ENCODE peak calls at places on chromosomes 6 and 20, in six cellular contexts. S is IMR-90, C is H1, N is mesendoderm, O is mesenchymal stem cell, B is neuronal stem cell. E is an unnamed sample.

GRCh38 chr20:54161008-54161820 is 12.6 kb downstream of the CYP24A1 start:
- DNase-seq in S (no peak), C (no peak), N (no peak), O (no peak), B (no peak), E (no peak)

GRCh38 chr20:9051508-9051907 is 17.4 kb upstream of the PLCB4 start:
- DNase-seq in S (peak; percentile 99), C (no peak), N (peak; percentile 84), O (peak; percentile 98), B (no peak), E (peak; percentile 54)

GRCh38 chr20:59033616-59034165 is 1.6 kb upstream of the ATP5F1E start:
- DNase-seq in S (no peak), C (no peak), N (no peak), O (no peak), B (no peak), E (no peak)

GRCh38 chr6:16575655-16576054 is 185.6 kb downstream of the ATXN1 start:
- DNase-seq in S (no peak), C (no peak), N (no peak), O (no peak), B (no peak), E (no peak)

GRCh38 chr6:167087857-167088256 is 35.0 kb upstream of the CCR6 start:
- DNase-seq in S (no peak), C (no peak), N (no peak), O (no peak), B (no peak), E (no peak)

GRCh38 chr6:12637960-12638641 is 78.5 kb upstream of the PHACTR1 start:
- DNase-seq in S (peak; percentile 31), C (peak; percentile 81), N (peak; percentile 95), O (peak; percentile 74), B (peak; percentile 56), E (peak; percentile 96)

GRCh38 chr20:21102252-21102609 is 3.9 kb downstream of the LINC00237 start:
- DNase-seq in S (no peak), C (peak; percentile 76), N (peak; percentile 74), O (no peak), B (no peak), E (no peak)

GRCh38 chr20:24965065-24965919 is 16.2 kb downstream of the CST7 start:
- DNase-seq in S (no peak), C (peak; percentile 26), N (no peak), O (no peak), B (no peak), E (no peak)

GRCh38 chr6:49906511-49906910 is 40.2 kb upstream of the CRISP1 start:
- DNase-seq in S (no peak), C (no peak), N (no peak), O (peak; percentile 1), B (no peak), E (peak; percentile 34)

GRCh38 chr6:39476151-39476550 is 153.6 kb upstream of the KCNK16 start:
- DNase-seq in S (no peak), C (no peak), N (no peak), O (peak; percentile 47), B (no peak), E (no peak)

GRCh38 chr6:26445934-26446667 is 5.8 kb downstream of the BTN3A3 start:
- DNase-seq in S (no peak), C (no peak), N (no peak), O (no peak), B (no peak), E (no peak)

GRCh38 chr20:37243937-37244571 is 17.6 kb downstream of the GHRH start:
- DNase-seq in S (no peak), C (no peak), N (no peak), O (no peak), B (no peak), E (no peak)

GRCh38 chr20:62215020-62215990 is 4.8 kb downstream of the HRH3 start:
- DNase-seq in S (no peak), C (no peak), N (no peak), O (no peak), B (no peak), E (no peak)

GRCh38 chr20:1832634-1833033 is 62.6 kb upstream of the SIRPA start:
- DNase-seq in S (no peak), C (no peak), N (peak; percentile 82), O (no peak), B (no peak), E (no peak)

GRCh38 chr6:5817869-5818268 is 188.9 kb downstream of the NRN1 start:
- DNase-seq in S (no peak), C (no peak), N (no peak), O (no peak), B (no peak), E (no peak)

GRCh38 chr6:90467546-90467945 is 119.3 kb downstream of the MAP3K7 start:
- DNase-seq in S (no peak), C (no peak), N (no peak), O (no peak), B (no peak), E (no peak)

GRCh38 chr6:90468859-90469258 is 118.0 kb downstream of the MAP3K7 start:
- DNase-seq in S (no peak), C (no peak), N (no peak), O (no peak), B (no peak), E (no peak)

GRCh38 chr6:90471297-90471696 is 115.6 kb downstream of the MAP3K7 start:
- DNase-seq in S (no peak), C (no peak), N (no peak), O (no peak), B (no peak), E (no peak)

GRCh38 chr6:90468080-90468479 is 118.8 kb downstream of the MAP3K7 start:
- DNase-seq in S (peak; percentile 60), C (no peak), N (peak; percentile 27), O (peak; percentile 19), B (no peak), E (no peak)

GRCh38 chr6:90469906-90470305 is 117.0 kb downstream of the MAP3K7 start:
- DNase-seq in S (no peak), C (no peak), N (no peak), O (no peak), B (no peak), E (no peak)
- H4K8ac ChIP-seq in S (no peak overlapping the region), C (no peak overlapping the region), N (no peak overlapping the region), O (no peak overlapping the region), B (no peak overlapping the region), E (no peak overlapping the region)

DNA sequence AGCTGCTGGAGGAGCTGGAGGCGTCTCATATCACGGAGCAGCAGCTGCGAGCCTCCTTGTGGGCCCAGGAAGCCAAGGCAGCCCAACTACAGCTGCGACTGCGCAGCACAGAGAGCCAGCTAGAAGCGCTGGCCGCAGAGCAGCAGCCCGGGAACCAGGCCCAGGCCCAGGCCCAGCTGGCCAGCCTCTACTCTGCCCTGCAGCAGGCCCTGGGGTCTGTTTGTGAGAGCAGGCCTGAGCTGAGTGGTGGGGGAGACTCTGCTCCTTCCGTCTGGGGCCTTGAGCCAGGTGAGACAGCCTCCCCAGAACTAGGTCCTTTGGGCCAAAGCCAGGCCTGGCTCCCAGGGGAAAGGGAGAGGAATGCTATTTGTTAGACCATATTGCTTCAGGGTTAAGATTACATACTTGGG is 31.7 kb downstream of the C20orf173 start:
- DNase-seq in S (no peak), C (no peak), N (no peak), O (no peak), B (no peak), E (no peak)
- H3K36me3 ChIP-seq in S (peaks cover 80% of the 10 kb centered on the region), C (peaks cover 34% of the 10 kb centered on the region), N (peaks cover 10% of the 10 kb centered on the region), O (peaks cover 96% of the 10 kb centered on the region), B (peaks cover 98% of the 10 kb centered on the region), E (peaks cover 66% of the 10 kb centered on the region)

DNA sequence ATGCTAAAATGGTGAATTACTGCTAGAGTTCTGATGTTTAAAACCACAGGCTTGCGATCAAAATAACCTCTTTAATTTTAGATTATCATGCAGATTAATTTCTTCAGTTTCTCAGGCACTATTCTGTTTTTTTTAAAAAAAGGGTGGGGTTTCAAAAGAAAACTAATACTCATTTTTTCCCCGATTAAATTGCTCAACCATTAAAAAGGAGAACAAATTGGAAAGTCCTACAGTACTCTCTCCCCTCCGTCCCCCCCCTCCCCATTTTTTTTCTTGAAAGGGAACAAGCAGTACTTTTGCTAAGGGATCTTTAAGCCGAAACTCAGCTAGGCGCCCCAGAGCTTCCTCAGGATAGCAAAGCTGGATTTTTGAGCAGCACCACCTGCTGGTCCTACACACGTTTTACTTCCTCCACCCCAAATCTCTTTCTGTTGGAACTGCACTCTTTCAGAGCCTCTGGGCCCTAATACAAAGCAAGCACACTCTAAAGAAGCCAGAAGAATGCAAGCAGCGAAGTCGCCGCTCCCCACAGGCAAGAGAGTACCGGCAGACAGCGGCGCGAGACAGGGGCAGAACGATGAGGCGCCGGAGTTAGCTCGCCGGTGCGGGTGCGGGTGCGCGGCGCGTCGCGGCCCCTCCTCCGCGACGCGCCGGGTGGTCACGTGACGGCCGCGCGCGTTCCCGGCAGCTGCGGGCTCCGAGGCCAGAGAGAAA is at the start of gene RNF146:
- DNase-seq in S (peak; percentile 83), C (peak; percentile 81), N (peak; percentile 96), O (peak; percentile 89), B (peak; percentile 85), E (peak; percentile 77)
- H4K8ac ChIP-seq in S (peak within 1 kb of the TSS; percentile 62), C (peak within 1 kb of the TSS; percentile 93), N (no peak within 1 kb of the TSS), O (peak within 1 kb of the TSS; percentile 98), B (peak within 1 kb of the TSS; percentile 43), E (peak within 1 kb of the TSS; percentile 95)

GRCh38 chr20:52160805-52161204 is 30.8 kb downstream of the ZFP64 start:
- DNase-seq in S (no peak), C (no peak), N (no peak), O (no peak), B (no peak), E (no peak)
- H3K36me3 ChIP-seq in S (peaks cover 43% of the 10 kb centered on the region), C (peaks cover 3% of the 10 kb centered on the region), N (peaks cover 3% of the 10 kb centered on the region), O (peaks cover 83% of the 10 kb centered on the region), B (peaks cover 90% of the 10 kb centered on the region), E (peaks cover 25% of the 10 kb centered on the region)

GRCh38 chr6:52881662-52881995 is 27.9 kb downstream of the GSTA3 start:
- DNase-seq in S (no peak), C (no peak), N (no peak), O (no peak), B (no peak), E (no peak)
- H4K8ac ChIP-seq in S (no peak overlapping the region), C (no peak overlapping the region), N (no peak overlapping the region), O (peak overlapping the region; percentile 24), B (no peak overlapping the region), E (no peak overlapping the region)

GRCh38 chr6:36222924-36223323 is 26.4 kb downstream of the BRPF3 start:
- DNase-seq in S (no peak), C (no peak), N (no peak), O (no peak), B (no peak), E (no peak)

GRCh38 chr6:36226648-36227047 is 30.1 kb downstream of the BRPF3 start:
- DNase-seq in S (no peak), C (no peak), N (no peak), O (no peak), B (no peak), E (no peak)

GRCh38 chr6:36224918-36225461 is 28.4 kb downstream of the BRPF3 start:
- DNase-seq in S (no peak), C (no peak), N (no peak), O (peak; percentile 47), B (no peak), E (no peak)

GRCh38 chr6:36221674-36222073 is 25.1 kb downstream of the BRPF3 start:
- DNase-seq in S (no peak), C (no peak), N (no peak), O (no peak), B (no peak), E (no peak)

DNA sequence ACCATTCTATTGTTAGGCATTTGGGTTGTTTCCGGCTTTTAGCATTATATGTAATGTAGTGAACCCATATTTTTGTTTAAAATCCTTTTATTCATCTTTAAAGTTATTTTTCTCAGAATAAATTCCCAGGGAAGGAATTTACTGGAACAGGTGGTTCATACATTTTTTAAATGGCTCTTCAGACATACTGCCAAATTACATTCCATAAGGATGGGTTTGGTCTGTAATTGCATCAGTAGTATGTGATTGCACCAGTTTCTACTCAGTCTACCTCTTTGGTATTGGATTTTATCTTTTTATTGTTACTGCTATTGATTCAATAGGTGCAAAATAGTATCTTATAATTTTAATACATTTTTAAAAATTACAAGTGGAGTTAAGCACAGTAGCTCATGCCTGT is 27.2 kb downstream of the BRPF3 start:
- DNase-seq in S (peak; percentile 38), C (no peak), N (no peak), O (no peak), B (no peak), E (peak; percentile 49)
- H3K36me3 ChIP-seq in S (peaks cover 45% of the 10 kb centered on the region), C (peaks cover 14% of the 10 kb centered on the region), N (peaks cover 14% of the 10 kb centered on the region), O (peaks cover 93% of the 10 kb centered on the region), B (peaks cover 100% of the 10 kb centered on the region), E (peaks cover 28% of the 10 kb centered on the region)

E was measured in trophoblast cell.